ENCODE peak calls at places on chromosome 3, in five cellular contexts. Y is heart left ventricle, T is MV-4-11, A is NCI-H2029 treated with DMSO at 0.1 percent for 48 hours, M is PC-3. V is an unnamed sample.

GRCh38 chr3:15399970-15400369 is 27.4 kb downstream of the METTL6 start:
- DNase-seq in Y (no peak), A (no peak), M (no peak), T (no peak), V (no peak)

GRCh38 chr3:76083992-76084391 is 298.6 kb upstream of the ZNF717 start:
- DNase-seq in T (no peak), Y (no peak), M (no peak), A (no peak), V (no peak)

GRCh38 chr3:45665101-45665572 is 24.1 kb upstream of the SACM1L start:
- DNase-seq in Y (peak), A (peak), T (peak), M (peak), V (no peak)

GRCh38 chr3:166510382-166510781 is 673.2 kb upstream of the BCHE start:
- DNase-seq in T (no peak), M (no peak), Y (no peak), A (no peak), V (no peak)

GRCh38 chr3:127491323-127491722 is 99.2 kb downstream of the TPRA1 start:
- DNase-seq in Y (no peak), M (no peak), T (no peak), A (no peak), V (no peak)

GRCh38 chr3:175535351-175535750 is 676.2 kb downstream of the NAALADL2 start:
- DNase-seq in T (no peak), A (no peak), Y (no peak), M (peak), V (no peak)

GRCh38 chr3:50241163-50241562 is 5.2 kb downstream of the GNAI2 start:
- DNase-seq in T (no peak), A (no peak), M (no peak), Y (peak), V (no peak)

GRCh38 chr3:170425491-170426239 is 7.0 kb downstream of the CLDN11 start:
- DNase-seq in M (no peak), T (no peak), Y (no peak), A (no peak), V (no peak)

GRCh38 chr3:44554626-44555592 is at the start of gene ZKSCAN7:
- DNase-seq in Y (peak), A (peak), T (no peak), M (no peak), V (peak)

GRCh38 chr3:32176989-32177701 is 61.3 kb upstream of the CMTM8 start:
- DNase-seq in A (peak), T (peak), M (peak), Y (no peak), V (no peak)

GRCh38 chr3:183766107-183766506 is 59.3 kb downstream of the MAP6D1 start:
- DNase-seq in Y (no peak), T (no peak), A (no peak), M (no peak), V (no peak)

GRCh38 chr3:169687603-169688002 is 24.1 kb upstream of the MECOM start:
- DNase-seq in M (no peak), A (no peak), T (no peak), Y (no peak), V (no peak)

GRCh38 chr3:193772389-193772788 is 179.4 kb downstream of the OPA1 start:
- DNase-seq in M (no peak), A (no peak), Y (no peak), T (no peak), V (no peak)

GRCh38 chr3:24270204-24270671 is 224.4 kb downstream of the THRB start:
- DNase-seq in A (no peak), Y (no peak), M (no peak), T (no peak), V (no peak)

V was measured in coronary artery.